ENCODE peak calls at places on chromosomes 3 and 15, in four cellular contexts. X is AG08395, W is NCI-H69, G is hepatocyte. S is an unnamed sample.

GRCh38 chr15:89475688-89476087 is 20.7 kb downstream of the RHCG start:
- DNase-seq in G (no peak), W (peak), X (no peak), S (no peak)

GRCh38 chr3:126548556-126549466 is 9.9 kb downstream of the C3orf22 start:
- DNase-seq in X (no peak), G (no peak), W (peak), S (no peak)

GRCh38 chr3:127383656-127384179 is 95.9 kb upstream of the PRR20G start:
- DNase-seq in W (no peak), X (no peak), G (no peak), S (no peak)

GRCh38 chr3:99971761-99972160 is 142.5 kb downstream of the FILIP1L start:
- DNase-seq in X (no peak), G (no peak), W (no peak), S (no peak)

GRCh38 chr3:42701371-42702065 is 1.1 kb downstream of the HHATL start:
- DNase-seq in X (peak), G (peak), W (peak), S (peak)

GRCh38 chr3:64974401-64974800 is 286.6 kb upstream of the ADAMTS9 start:
- DNase-seq in W (no peak), X (no peak), G (no peak), S (no peak)

GRCh38 chr3:123447749-123448502 is 964 bp downstream of the ADCY5 start:
- DNase-seq in G (peak), X (peak), W (peak), S (no peak)

GRCh38 chr3:42961633-42962032 is 17.5 kb upstream of the GASK1A start:
- DNase-seq in X (peak), G (peak), W (peak), S (peak)

GRCh38 chr15:98292442-98293240 is 332.1 kb downstream of the ARRDC4 start:
- DNase-seq in X (peak), W (peak), G (peak), S (peak)

GRCh38 chr3:172065534-172065933 is 26.2 kb downstream of the FNDC3B start:
- DNase-seq in X (peak), G (no peak), W (peak), S (no peak)

GRCh38 chr3:35500641-35501353 is 138.5 kb upstream of the ARPP21 start:
- DNase-seq in W (no peak), X (no peak), G (no peak), S (no peak)

GRCh38 chr3:108088146-108088545 is 2.7 kb downstream of the CD47 start:
- DNase-seq in X (no peak), G (no peak), W (peak), S (no peak)

GRCh38 chr3:140736863-140737460 is 59.1 kb downstream of the TRIM42 start:
- DNase-seq in W (peak), G (peak), X (peak), S (peak)

GRCh38 chr3:185631508-185632206 is 45.6 kb downstream of the SENP2 start:
- DNase-seq in W (peak), X (no peak), G (no peak), S (no peak)

GRCh38 chr3:124972457-124972856 is 37.9 kb upstream of the MUC13 start:
- DNase-seq in W (peak), X (no peak), G (peak), S (no peak)

GRCh38 chr3:183576487-183577107 is 21.1 kb upstream of the KLHL6 start:
- DNase-seq in W (peak), X (no peak), G (peak), S (no peak)

GRCh38 chr15:37995461-37996347 is 61.3 kb downstream of the TMCO5A start:
- DNase-seq in G (peak), W (peak), X (peak), S (peak)

GRCh38 chr15:70559223-70559823 is 204.0 kb downstream of the UACA start:
- DNase-seq in X (peak), G (peak), W (peak), S (no peak)

GRCh38 chr3:141366285-141367037 is 1.8 kb upstream of the ZBTB38 start:
- DNase-seq in W (no peak), G (peak), X (peak), S (peak)

GRCh38 chr3:139281512-139282196 is 62.2 kb upstream of the MRPS22 start:
- DNase-seq in X (peak), W (peak), G (no peak), S (no peak)

GRCh38 chr15:64883997-64884511 is 27.6 kb upstream of the ANKDD1A start:
- DNase-seq in G (peak), W (peak), X (peak), S (no peak)